ENCODE peak calls at places on chromosomes 2 and 18, in eight cellular contexts. X, N, Z, W, P, S, D and V are unnamed samples.

GRCh38 chr2:41943176-41943575 is 104.6 kb upstream of the PKDCC start:
- DNase-seq in X (no peak), N (no peak), Z (no peak), W (no peak), P (no peak), S (no peak), D (no peak), V (no peak)

GRCh38 chr2:230895536-230896345 is 29.3 kb downstream of the GPR55 start:
- DNase-seq in X (no peak), N (no peak), Z (no peak), W (no peak), P (no peak), S (no peak), D (no peak), V (no peak)

GRCh38 chr18:3594760-3595241 is 144.8 kb downstream of the TGIF1 start:
- DNase-seq in X (no peak), N (no peak), Z (no peak), W (peak), P (peak), S (no peak), D (no peak), V (no peak)

GRCh38 chr2:16319425-16320245 is 346.0 kb downstream of the CYRIA start:
- DNase-seq in X (no peak), N (no peak), Z (no peak), W (no peak), P (no peak), S (no peak), D (no peak), V (no peak)

GRCh38 chr18:11119550-11119949 is 29.8 kb downstream of the PIEZO2 start:
- DNase-seq in X (no peak), N (no peak), Z (no peak), W (peak), P (peak), S (no peak), D (no peak), V (no peak)

GRCh38 chr2:201313362-201313761 is 43.8 kb downstream of the FLACC1 start:
- DNase-seq in X (no peak), N (no peak), Z (no peak), W (no peak), P (no peak), S (no peak), D (no peak), V (no peak)

GRCh38 chr2:26786207-26787023 is 559 bp downstream of the CENPA start:
- DNase-seq in X (no peak), N (no peak), Z (peak), W (no peak), P (peak), S (no peak), D (no peak), V (no peak)

GRCh38 chr2:112001136-112001764 is 53.8 kb upstream of the TMEM87B start:
- DNase-seq in X (no peak), N (no peak), Z (peak), W (no peak), P (peak), S (no peak), D (no peak), V (peak)

GRCh38 chr2:198471291-198471690 is 666.9 kb downstream of the PLCL1 start:
- DNase-seq in X (no peak), N (peak), Z (no peak), W (no peak), P (no peak), S (no peak), D (no peak), V (no peak)

GRCh38 chr2:96143848-96144480 is 1.3 kb downstream of the DUSP2 start:
- DNase-seq in X (no peak), N (peak), Z (peak), W (no peak), P (no peak), S (peak), D (no peak), V (no peak)

GRCh38 chr2:232204457-232204931 is 174.1 kb upstream of the ALPP start:
- DNase-seq in X (no peak), N (no peak), Z (no peak), W (no peak), P (no peak), S (no peak), D (peak), V (no peak)

GRCh38 chr2:237414056-237414661 is at the start of gene COL6A3:
- DNase-seq in X (peak), N (no peak), Z (no peak), W (peak), P (no peak), S (no peak), D (peak), V (no peak)

GRCh38 chr2:26344581-26345283 is 1.2 kb upstream of the SELENOI start:
- DNase-seq in X (no peak), N (peak), Z (no peak), W (no peak), P (peak), S (no peak), D (no peak), V (peak)

GRCh38 chr2:238631491-238632180 is 204.9 kb downstream of the ASB1 start:
- DNase-seq in X (no peak), N (no peak), Z (no peak), W (no peak), P (no peak), S (no peak), D (no peak), V (no peak)

GRCh38 chr2:221347471-221347870 is 224.6 kb downstream of the EPHA4 start:
- DNase-seq in X (no peak), N (no peak), Z (no peak), W (no peak), P (peak), S (no peak), D (no peak), V (no peak)

GRCh38 chr2:71705171-71705960 is 252.0 kb downstream of the DYSF start:
- DNase-seq in X (no peak), N (no peak), Z (no peak), W (no peak), P (no peak), S (no peak), D (no peak), V (no peak)

GRCh38 chr2:132670104-132670960 is at the start of gene LYPD1:
- DNase-seq in X (no peak), N (peak), Z (no peak), W (peak), P (peak), S (peak), D (no peak), V (no peak)

GRCh38 chr18:72456802-72457201 is 87.3 kb downstream of the CBLN2 start:
- DNase-seq in X (no peak), N (no peak), Z (no peak), W (peak), P (no peak), S (no peak), D (peak), V (no peak)

GRCh38 chr2:20381457-20381856 is 30.8 kb upstream of the PUM2 start:
- DNase-seq in X (no peak), N (no peak), Z (no peak), W (no peak), P (no peak), S (peak), D (peak), V (no peak)

GRCh38 chr2:45274190-45274926 is 265.1 kb upstream of the SIX2 start:
- DNase-seq in X (no peak), N (peak), Z (no peak), W (no peak), P (no peak), S (peak), D (no peak), V (no peak)

GRCh38 chr2:182852090-182852489 is 14.3 kb downstream of the FRZB start:
- DNase-seq in X (no peak), N (peak), Z (no peak), W (peak), P (peak), S (peak), D (no peak), V (no peak)

GRCh38 chr2:8217366-8218125 is 464.3 kb upstream of the ID2 start:
- DNase-seq in X (no peak), N (no peak), Z (no peak), W (no peak), P (no peak), S (no peak), D (no peak), V (no peak)

GRCh38 chr18:10351858-10352257 is 102.6 kb upstream of the APCDD1 start:
- DNase-seq in X (no peak), N (no peak), Z (no peak), W (no peak), P (no peak), S (no peak), D (no peak), V (no peak)